ENCODE peak calls at places on chromosomes 16 and 17, in seven cellular contexts. W is sciatic nerve, R is H9, Y is HS-5, Z is hypothalamus, E is T-helper 17 cell, S is cardiac fibroblast. V is an unnamed sample.

GRCh38 chr17:44926841-44927525 is 11.7 kb upstream of the GFAP start:
- DNase-seq in W (no peak), R (no peak), Y (no peak), Z (no peak), E (no peak), S (no peak), V (peak; percentile 38)

GRCh38 chr17:50139950-50140885 is 10.3 kb upstream of the SAMD14 start:
- DNase-seq in W (peak; percentile 88), R (peak; percentile 94), Y (no peak), Z (no peak), E (peak; percentile 70), S (peak; percentile 85), V (peak; percentile 97)

GRCh38 chr17:1022278-1023024 is 25.5 kb downstream of the TIMM22 start:
- DNase-seq in W (no peak), R (no peak), Y (no peak), Z (no peak), E (no peak), S (no peak), V (no peak)

GRCh38 chr16:48197294-48197693 is 41.5 kb upstream of the ABCC12 start:
- DNase-seq in W (no peak), R (no peak), Y (no peak), Z (no peak), E (no peak), S (no peak), V (no peak)

GRCh38 chr16:84699147-84699711 is 571 bp upstream of the USP10 start:
- DNase-seq in W (no peak), R (no peak), Y (no peak), Z (no peak), E (no peak), S (no peak), V (no peak)

GRCh38 chr17:63701477-63702222 is 1.7 kb upstream of the LIMD2 start:
- DNase-seq in W (peak; percentile 54), R (no peak), Y (no peak), Z (no peak), E (peak; percentile 56), S (no peak), V (no peak)

GRCh38 chr16:72939247-72939646 is 108.7 kb downstream of the ZFHX3 start:
- DNase-seq in W (no peak), R (no peak), Y (no peak), Z (no peak), E (no peak), S (peak; percentile 89), V (no peak)

GRCh38 chr16:69890114-69890890 is 60.8 kb upstream of the CLEC18A start:
- DNase-seq in W (peak; percentile 73), R (peak; percentile 77), Y (no peak), Z (peak; percentile 68), E (no peak), S (peak; percentile 37), V (peak; percentile 85)

GRCh38 chr16:47983999-47984580 is 171.7 kb downstream of the ABCC12 start:
- DNase-seq in W (no peak), R (no peak), Y (no peak), Z (no peak), E (no peak), S (no peak), V (no peak)

GRCh38 chr16:57966133-57966805 is 4.7 kb downstream of the CNGB1 start:
- DNase-seq in W (no peak), R (no peak), Y (no peak), Z (no peak), E (no peak), S (peak; percentile 32), V (peak; percentile 21)

GRCh38 chr17:79625706-79626105 is 14.9 kb upstream of the RBFOX3 start:
- DNase-seq in W (no peak), R (no peak), Y (no peak), Z (no peak), E (no peak), S (no peak), V (peak; percentile 1)

GRCh38 chr17:21170829-21171228 is 43.1 kb downstream of the TMEM11 start:
- DNase-seq in W (no peak), R (no peak), Y (no peak), Z (no peak), E (no peak), S (no peak), V (no peak)

GRCh38 chr16:1035066-1035415 is 37.5 kb upstream of the SSTR5 start:
- DNase-seq in W (no peak), R (no peak), Y (no peak), Z (no peak), E (no peak), S (no peak), V (peak; percentile 90)

GRCh38 chr16:75406943-75407342 is 26.4 kb downstream of the CFDP1 start:
- DNase-seq in W (no peak), R (no peak), Y (no peak), Z (no peak), E (no peak), S (no peak), V (no peak)

GRCh38 chr17:4136373-4136772 is 6.5 kb downstream of the ZZEF1 start:
- DNase-seq in W (no peak), R (no peak), Y (no peak), Z (no peak), E (no peak), S (peak; percentile 25), V (no peak)

GRCh38 chr17:73952498-73953205 is 250.8 kb upstream of the RPL38 start:
- DNase-seq in W (no peak), R (peak; percentile 69), Y (no peak), Z (no peak), E (no peak), S (no peak), V (no peak)